ENCODE peak calls at places on chromosome 15, in five cellular contexts. Q is GM13977, S is thoracic aorta, W is foreskin fibroblast, M is heart right ventricle. V is an unnamed sample.

GRCh38 chr15:48855501-48856440 is 22.2 kb upstream of the EID1 start:
- DNase-seq in M (peak), S (no peak), Q (no peak), W (peak), V (no peak)

GRCh38 chr15:77580991-77581682 is 51.6 kb downstream of the LINGO1 start:
- DNase-seq in W (no peak), Q (no peak), S (no peak), M (peak), V (no peak)

GRCh38 chr15:77578641-77579372 is 53.9 kb downstream of the LINGO1 start:
- DNase-seq in Q (no peak), M (no peak), S (no peak), W (no peak), V (no peak)

GRCh38 chr15:94246016-94246415 is 14.7 kb downstream of the MCTP2 start:
- DNase-seq in Q (no peak), M (no peak), S (no peak), W (no peak), V (no peak)

GRCh38 chr15:73873889-73874511 is 636 bp downstream of the TBC1D21 start:
- DNase-seq in W (peak), M (no peak), S (no peak), Q (peak), V (peak)

GRCh38 chr15:42107483-42107882 is 13.1 kb upstream of the PLA2G4D start:
- DNase-seq in S (no peak), W (no peak), M (no peak), Q (no peak), V (no peak)

GRCh38 chr15:99010743-99011142 is 3.2 kb upstream of the PGPEP1L start:
- DNase-seq in M (no peak), Q (no peak), W (no peak), S (no peak), V (no peak)

GRCh38 chr15:41637086-41637485 is 23.1 kb upstream of the MGA start:
- DNase-seq in S (no peak), M (no peak), W (no peak), Q (no peak), V (no peak)

GRCh38 chr15:68114356-68114755 is 60.2 kb downstream of the PIAS1 start:
- DNase-seq in S (no peak), M (no peak), Q (peak), W (no peak), V (no peak)

GRCh38 chr15:100889359-100890058 is 9.9 kb downstream of the ALDH1A3 start:
- DNase-seq in M (peak), W (peak), S (no peak), Q (no peak), V (peak)

GRCh38 chr15:40825661-40826088 is 2.8 kb downstream of the PPP1R14D start:
- DNase-seq in M (no peak), S (no peak), Q (no peak), W (peak), V (peak)

GRCh38 chr15:53658827-53659226 is 100.6 kb downstream of the WDR72 start:
- DNase-seq in W (no peak), Q (no peak), S (no peak), M (no peak), V (no peak)

GRCh38 chr15:85878866-85879265 is 84.1 kb upstream of the KLHL25 start:
- DNase-seq in S (no peak), M (no peak), Q (no peak), W (no peak), V (no peak)

GRCh38 chr15:85667491-85668424 is 127.0 kb downstream of the KLHL25 start:
- DNase-seq in S (peak), M (peak), W (peak), Q (peak), V (peak)

GRCh38 chr15:90893175-90894090 is 9.1 kb downstream of the FES start:
- DNase-seq in W (no peak), S (no peak), Q (no peak), M (no peak), V (no peak)

GRCh38 chr15:66644000-66644787 is 57.8 kb upstream of the SMAD6 start:
- DNase-seq in Q (no peak), M (no peak), S (no peak), W (no peak), V (no peak)

GRCh38 chr15:97961067-97961954 is 808 bp downstream of the ARRDC4 start:
- DNase-seq in Q (no peak), M (peak), S (no peak), W (peak), V (no peak)

GRCh38 chr15:99566157-99566900 is 545 bp downstream of the MEF2A start:
- DNase-seq in S (no peak), M (peak), Q (peak), W (no peak), V (no peak)

GRCh38 chr15:36982441-36982840 is 117.9 kb downstream of the MEIS2 start:
- DNase-seq in Q (no peak), W (no peak), M (no peak), S (no peak), V (no peak)

GRCh38 chr15:67240235-67241131 is 14.0 kb downstream of the AAGAB start:
- DNase-seq in Q (no peak), M (no peak), W (no peak), S (no peak), V (no peak)

GRCh38 chr15:56168394-56168793 is 75.3 kb downstream of the RFX7 start:
- DNase-seq in S (no peak), Q (no peak), W (no peak), M (no peak), V (no peak)

GRCh38 chr15:56160966-56161365 is 82.7 kb downstream of the RFX7 start:
- DNase-seq in S (no peak), Q (no peak), M (no peak), W (no peak), V (no peak)

GRCh38 chr15:56165234-56165633 is 78.4 kb downstream of the RFX7 start:
- DNase-seq in S (no peak), Q (no peak), M (no peak), W (no peak), V (no peak)
- TF ChIP-seq CTCF in S (no peak), Q (no peak), M (no peak), W (no peak), V (no peak)

GRCh38 chr15:80087104-80087503 is 27.6 kb downstream of the ZFAND6 start:
- DNase-seq in Q (no peak), W (no peak), M (no peak), S (no peak), V (no peak)
- TF ChIP-seq CTCF in Q (no peak), W (peak), M (no peak), S (no peak), V (no peak)

DNA sequence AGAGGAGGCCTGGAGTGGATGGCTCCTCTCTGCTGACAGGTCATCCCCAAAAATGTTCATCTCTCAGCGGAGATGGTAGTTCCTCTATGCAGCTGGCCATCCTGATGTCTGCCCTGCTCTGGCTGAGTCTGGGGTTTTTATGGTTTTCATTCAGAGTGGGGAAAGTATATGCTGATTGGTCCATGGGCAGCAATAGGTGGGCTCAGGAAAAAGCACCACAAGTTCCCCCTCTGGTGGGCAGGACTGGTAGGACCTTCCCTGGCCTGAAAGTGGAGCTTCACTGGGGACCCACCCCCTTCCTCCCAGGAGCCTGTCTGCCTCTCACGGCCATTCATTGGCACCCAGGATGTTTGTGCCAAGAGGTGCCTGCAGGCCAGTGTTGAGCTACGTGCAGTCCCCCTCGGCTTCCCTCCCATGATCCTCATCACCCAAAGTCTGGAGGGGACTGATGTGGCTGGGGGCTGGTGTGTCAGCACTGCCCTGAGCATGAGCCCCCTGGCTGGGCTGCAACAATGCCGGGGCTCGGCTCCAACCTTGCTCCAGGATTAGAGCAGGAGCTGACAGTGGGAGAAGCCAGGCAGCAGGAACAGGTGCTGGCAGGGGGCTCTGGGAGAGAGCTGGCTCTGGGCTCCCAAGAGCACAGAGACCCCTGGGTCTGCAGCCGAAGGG is 13.1 kb upstream of the BLOC1S6 start:
- DNase-seq in M (no peak), W (no peak), Q (no peak), S (no peak), V (no peak)
- TF ChIP-seq CTCF in M (no peak), W (peak), Q (peak), S (no peak), V (peak)

GRCh38 chr15:38196116-38196515 is 56.5 kb upstream of the SPRED1 start:
- DNase-seq in M (no peak), Q (no peak), S (no peak), W (no peak), V (peak)

GRCh38 chr15:38193496-38193895 is 59.1 kb upstream of the SPRED1 start:
- DNase-seq in S (no peak), M (no peak), W (no peak), Q (no peak), V (no peak)

GRCh38 chr15:38197553-38197952 is 55.1 kb upstream of the SPRED1 start:
- DNase-seq in S (no peak), Q (no peak), M (no peak), W (no peak), V (no peak)

GRCh38 chr15:38192496-38192895 is 60.1 kb upstream of the SPRED1 start:
- DNase-seq in S (no peak), M (no peak), Q (no peak), W (no peak), V (no peak)

GRCh38 chr15:38195191-38195901 is 57.3 kb upstream of the SPRED1 start:
- DNase-seq in W (peak), S (no peak), M (no peak), Q (no peak), V (no peak)
- TF ChIP-seq CTCF in W (no peak), S (no peak), M (no peak), Q (no peak), V (no peak)

GRCh38 chr15:64024172-64025050 is 21.9 kb downstream of the DAPK2 start:
- DNase-seq in W (no peak), M (no peak), S (no peak), Q (no peak), V (no peak)
- TF ChIP-seq CTCF in W (no peak), M (no peak), S (no peak), Q (no peak), V (no peak)

DNA sequence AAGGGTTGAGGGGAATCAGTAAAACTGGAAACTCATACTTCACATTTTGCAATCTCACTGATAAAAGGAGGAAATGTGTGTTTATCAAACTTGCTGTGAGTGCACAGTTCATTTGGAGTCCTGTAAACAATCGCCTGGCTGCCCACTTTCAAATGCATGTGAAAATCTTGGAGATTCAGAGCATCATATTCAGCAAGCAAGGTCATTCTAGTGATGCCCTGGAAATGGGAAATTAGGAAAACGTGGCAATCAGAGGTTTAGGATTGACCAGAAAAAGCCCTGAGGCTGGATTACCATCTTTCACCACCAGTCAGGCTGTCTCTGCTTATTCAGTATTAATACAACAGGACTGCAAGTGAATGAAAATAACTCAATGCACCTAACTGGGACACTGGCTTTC is 23.9 kb downstream of the DPH6 start:
- DNase-seq in W (no peak), M (no peak), Q (no peak), S (no peak), V (peak)
- TF ChIP-seq CTCF in W (no peak), M (no peak), Q (no peak), S (no peak), V (peak)

DNA sequence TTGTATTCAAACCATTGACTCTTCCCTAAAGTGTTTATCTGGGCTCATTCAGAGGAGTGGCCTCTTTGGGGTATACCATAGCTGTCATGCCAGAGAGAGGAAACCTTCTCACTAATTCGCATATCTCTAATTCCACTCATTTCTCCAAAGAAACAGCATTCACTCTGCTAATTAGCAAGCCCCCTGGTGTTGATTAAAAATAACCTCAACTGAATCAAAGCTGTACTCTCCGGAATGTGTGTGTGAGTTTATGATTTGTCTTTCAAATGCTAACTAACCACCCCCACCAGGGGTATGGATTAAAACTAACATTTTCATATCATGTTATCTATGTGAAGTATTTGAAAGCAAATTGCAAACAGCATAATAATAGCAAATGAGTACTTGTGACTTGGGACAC is 45.5 kb downstream of the PAQR5 start:
- DNase-seq in Q (no peak), M (no peak), S (no peak), W (no peak), V (no peak)
- TF ChIP-seq CTCF in Q (no peak), M (no peak), S (no peak), W (no peak), V (no peak)

V was measured in AG09319.